ENCODE peak calls at places on chromosomes 1 and 21, in nine cellular contexts. One of them, this sample, is unnamed.
A peak's percentile ranks its signal among the peaks of the same experiment; 100 is the strongest.

GRCh38 chr1:29895201-29895600 is 658.9 kb downstream of the PTPRU start:
- DNase-seq in naive thymus-derived CD8-positive, alpha-beta T cell: no peak
- DNase-seq in NCI-H1105: no peak
- DNase-seq in EL: no peak
- DNase-seq in activated CD4-positive, CD25-positive, alpha-beta regulatory T cell: no peak
- DNase-seq in small intestine: no peak
- DNase-seq in heart right ventricle: no peak
- DNase-seq in neural progenitor cell: no peak
- DNase-seq in Karpas-422: no peak
- DNase-seq in this sample: no peak

GRCh38 chr1:2229032-2229920 is 1.2 kb downstream of the SKI start:
- DNase-seq in naive thymus-derived CD8-positive, alpha-beta T cell: peak; percentile 57
- DNase-seq in NCI-H1105: peak; percentile 62
- DNase-seq in EL: peak; percentile 58
- DNase-seq in activated CD4-positive, CD25-positive, alpha-beta regulatory T cell: peak; percentile 48
- DNase-seq in small intestine: peak; percentile 64
- DNase-seq in heart right ventricle: no peak
- DNase-seq in neural progenitor cell: peak; percentile 78
- DNase-seq in Karpas-422: no peak
- DNase-seq in this sample: peak; percentile 52

GRCh38 chr21:34801519-34802132 is 132.8 kb downstream of the CLIC6 start:
- DNase-seq in naive thymus-derived CD8-positive, alpha-beta T cell: no peak
- DNase-seq in NCI-H1105: peak; percentile 6
- DNase-seq in EL: peak; percentile 31
- DNase-seq in activated CD4-positive, CD25-positive, alpha-beta regulatory T cell: no peak
- DNase-seq in small intestine: no peak
- DNase-seq in heart right ventricle: no peak
- DNase-seq in neural progenitor cell: no peak
- DNase-seq in Karpas-422: peak; percentile 64
- DNase-seq in this sample: no peak

GRCh38 chr1:214019499-214019898 is 31.7 kb downstream of the PROX1 start:
- DNase-seq in naive thymus-derived CD8-positive, alpha-beta T cell: no peak
- DNase-seq in NCI-H1105: peak; percentile 65
- DNase-seq in EL: no peak
- DNase-seq in activated CD4-positive, CD25-positive, alpha-beta regulatory T cell: no peak
- DNase-seq in small intestine: no peak
- DNase-seq in heart right ventricle: no peak
- DNase-seq in neural progenitor cell: no peak
- DNase-seq in Karpas-422: no peak
- DNase-seq in this sample: no peak

GRCh38 chr1:154186177-154186576 is 5.7 kb downstream of the TPM3 start:
- DNase-seq in naive thymus-derived CD8-positive, alpha-beta T cell: peak; percentile 72
- DNase-seq in NCI-H1105: peak; percentile 33
- DNase-seq in EL: peak; percentile 48
- DNase-seq in activated CD4-positive, CD25-positive, alpha-beta regulatory T cell: peak; percentile 11
- DNase-seq in small intestine: peak; percentile 62
- DNase-seq in heart right ventricle: no peak
- DNase-seq in neural progenitor cell: peak; percentile 67
- DNase-seq in Karpas-422: peak; percentile 88
- DNase-seq in this sample: peak; percentile 43

GRCh38 chr1:115496904-115497527 is 144.8 kb upstream of the VANGL1 start:
- DNase-seq in naive thymus-derived CD8-positive, alpha-beta T cell: no peak
- DNase-seq in NCI-H1105: no peak
- DNase-seq in EL: peak; percentile 93
- DNase-seq in activated CD4-positive, CD25-positive, alpha-beta regulatory T cell: no peak
- DNase-seq in small intestine: no peak
- DNase-seq in heart right ventricle: no peak
- DNase-seq in neural progenitor cell: no peak
- DNase-seq in Karpas-422: no peak
- DNase-seq in this sample: no peak

GRCh38 chr1:11013160-11013531 is 692 bp downstream of the TARDBP start:
- DNase-seq in naive thymus-derived CD8-positive, alpha-beta T cell: no peak
- DNase-seq in NCI-H1105: no peak
- DNase-seq in EL: no peak
- DNase-seq in activated CD4-positive, CD25-positive, alpha-beta regulatory T cell: no peak
- DNase-seq in small intestine: no peak
- DNase-seq in heart right ventricle: no peak
- DNase-seq in neural progenitor cell: no peak
- DNase-seq in Karpas-422: no peak
- DNase-seq in this sample: no peak

GRCh38 chr1:87424541-87424940 is 95.9 kb downstream of the LMO4 start:
- DNase-seq in naive thymus-derived CD8-positive, alpha-beta T cell: no peak
- DNase-seq in NCI-H1105: no peak
- DNase-seq in EL: no peak
- DNase-seq in activated CD4-positive, CD25-positive, alpha-beta regulatory T cell: no peak
- DNase-seq in small intestine: peak; percentile 57
- DNase-seq in heart right ventricle: no peak
- DNase-seq in neural progenitor cell: no peak
- DNase-seq in Karpas-422: no peak
- DNase-seq in this sample: no peak

GRCh38 chr1:115757286-115757810 is 11.2 kb downstream of the CASQ2 start:
- DNase-seq in naive thymus-derived CD8-positive, alpha-beta T cell: no peak
- DNase-seq in NCI-H1105: no peak
- DNase-seq in EL: no peak
- DNase-seq in activated CD4-positive, CD25-positive, alpha-beta regulatory T cell: no peak
- DNase-seq in small intestine: no peak
- DNase-seq in heart right ventricle: peak; percentile 26
- DNase-seq in neural progenitor cell: no peak
- DNase-seq in Karpas-422: no peak
- DNase-seq in this sample: no peak

GRCh38 chr1:8571200-8571984 is 246.0 kb downstream of the RERE start:
- DNase-seq in naive thymus-derived CD8-positive, alpha-beta T cell: no peak
- DNase-seq in NCI-H1105: no peak
- DNase-seq in EL: peak; percentile 14
- DNase-seq in activated CD4-positive, CD25-positive, alpha-beta regulatory T cell: no peak
- DNase-seq in small intestine: peak; percentile 76
- DNase-seq in heart right ventricle: no peak
- DNase-seq in neural progenitor cell: peak; percentile 61
- DNase-seq in Karpas-422: peak; percentile 65
- DNase-seq in this sample: no peak

GRCh38 chr1:10339815-10340214 is 59.0 kb upstream of the PGD start:
- DNase-seq in naive thymus-derived CD8-positive, alpha-beta T cell: no peak
- DNase-seq in NCI-H1105: no peak
- DNase-seq in EL: peak; percentile 33
- DNase-seq in activated CD4-positive, CD25-positive, alpha-beta regulatory T cell: no peak
- DNase-seq in small intestine: peak; percentile 36
- DNase-seq in heart right ventricle: peak; percentile 75
- DNase-seq in neural progenitor cell: peak; percentile 83
- DNase-seq in Karpas-422: no peak
- DNase-seq in this sample: peak; percentile 4

GRCh38 chr1:78892251-78892650 is 114.3 kb downstream of the ADGRL4 start:
- DNase-seq in naive thymus-derived CD8-positive, alpha-beta T cell: no peak
- DNase-seq in NCI-H1105: no peak
- DNase-seq in EL: no peak
- DNase-seq in activated CD4-positive, CD25-positive, alpha-beta regulatory T cell: no peak
- DNase-seq in small intestine: no peak
- DNase-seq in heart right ventricle: no peak
- DNase-seq in neural progenitor cell: no peak
- DNase-seq in Karpas-422: no peak
- DNase-seq in this sample: no peak

GRCh38 chr1:118304722-118305344 is 119.8 kb upstream of the SPAG17 start:
- DNase-seq in naive thymus-derived CD8-positive, alpha-beta T cell: no peak
- DNase-seq in NCI-H1105: no peak
- DNase-seq in EL: peak; percentile 31
- DNase-seq in activated CD4-positive, CD25-positive, alpha-beta regulatory T cell: no peak
- DNase-seq in small intestine: peak; percentile 26
- DNase-seq in heart right ventricle: no peak
- DNase-seq in neural progenitor cell: peak; percentile 64
- DNase-seq in Karpas-422: peak; percentile 52
- DNase-seq in this sample: no peak

GRCh38 chr1:165851034-165851658 is 23.7 kb downstream of the UCK2 start:
- DNase-seq in naive thymus-derived CD8-positive, alpha-beta T cell: no peak
- DNase-seq in NCI-H1105: no peak
- DNase-seq in EL: peak; percentile 78
- DNase-seq in activated CD4-positive, CD25-positive, alpha-beta regulatory T cell: no peak
- DNase-seq in small intestine: no peak
- DNase-seq in heart right ventricle: no peak
- DNase-seq in neural progenitor cell: no peak
- DNase-seq in Karpas-422: no peak
- DNase-seq in this sample: no peak

GRCh38 chr1:234658143-234658542 is 48.2 kb upstream of the IRF2BP2 start:
- DNase-seq in naive thymus-derived CD8-positive, alpha-beta T cell: no peak
- DNase-seq in NCI-H1105: no peak
- DNase-seq in EL: peak; percentile 72
- DNase-seq in activated CD4-positive, CD25-positive, alpha-beta regulatory T cell: no peak
- DNase-seq in small intestine: peak; percentile 51
- DNase-seq in heart right ventricle: no peak
- DNase-seq in neural progenitor cell: peak; percentile 46
- DNase-seq in Karpas-422: no peak
- DNase-seq in this sample: no peak

GRCh38 chr1:223031690-223032601 is 111.1 kb downstream of the TLR5 start:
- DNase-seq in naive thymus-derived CD8-positive, alpha-beta T cell: no peak
- DNase-seq in NCI-H1105: no peak
- DNase-seq in EL: peak; percentile 49
- DNase-seq in activated CD4-positive, CD25-positive, alpha-beta regulatory T cell: no peak
- DNase-seq in small intestine: peak; percentile 43
- DNase-seq in heart right ventricle: peak; percentile 62
- DNase-seq in neural progenitor cell: no peak
- DNase-seq in Karpas-422: no peak
- DNase-seq in this sample: no peak

GRCh38 chr21:36005018-36005417 is 55.3 kb downstream of the SETD4 start:
- DNase-seq in naive thymus-derived CD8-positive, alpha-beta T cell: no peak
- DNase-seq in NCI-H1105: no peak
- DNase-seq in EL: no peak
- DNase-seq in activated CD4-positive, CD25-positive, alpha-beta regulatory T cell: no peak
- DNase-seq in small intestine: no peak
- DNase-seq in heart right ventricle: no peak
- DNase-seq in neural progenitor cell: no peak
- DNase-seq in Karpas-422: no peak
- DNase-seq in this sample: no peak

GRCh38 chr1:229142496-229142895 is 128.4 kb upstream of the RAB4A start:
- DNase-seq in naive thymus-derived CD8-positive, alpha-beta T cell: no peak
- DNase-seq in NCI-H1105: no peak
- DNase-seq in EL: no peak
- DNase-seq in activated CD4-positive, CD25-positive, alpha-beta regulatory T cell: no peak
- DNase-seq in small intestine: no peak
- DNase-seq in heart right ventricle: no peak
- DNase-seq in neural progenitor cell: no peak
- DNase-seq in Karpas-422: no peak
- DNase-seq in this sample: no peak

This sample was measured in NCI-H1930.